ENCODE peak calls at places on chromosomes 16 and 17, in six cellular contexts. One of them, this sample, is unnamed.

GRCh38 chr17:45006927-45007461 is 38.9 kb upstream of the C1QL1 start:
- DNase-seq in prostate gland: no peak
- DNase-seq in uterus: no peak
- DNase-seq in esophagus squamous epithelium: no peak
- DNase-seq in IMR-90: no peak
- DNase-seq in transverse colon: no peak
- DNase-seq in this sample: no peak

GRCh38 chr16:67858448-67858993 is 11.0 kb upstream of the CENPT start:
- DNase-seq in IMR-90: no peak
- DNase-seq in uterus: no peak
- DNase-seq in prostate gland: no peak
- DNase-seq in transverse colon: peak
- DNase-seq in esophagus squamous epithelium: no peak
- DNase-seq in this sample: no peak

GRCh38 chr17:19239544-19239943 is 2.4 kb downstream of the EPN2 start:
- DNase-seq in esophagus squamous epithelium: no peak
- DNase-seq in IMR-90: no peak
- DNase-seq in transverse colon: no peak
- DNase-seq in prostate gland: no peak
- DNase-seq in uterus: no peak
- DNase-seq in this sample: no peak

GRCh38 chr17:40916366-40916765 is 21.1 kb downstream of the KRT23 start:
- DNase-seq in uterus: no peak
- DNase-seq in IMR-90: no peak
- DNase-seq in transverse colon: no peak
- DNase-seq in esophagus squamous epithelium: no peak
- DNase-seq in prostate gland: no peak
- DNase-seq in this sample: no peak

GRCh38 chr17:181213-182163 is at the start of gene DOC2B:
- DNase-seq in uterus: no peak
- DNase-seq in transverse colon: peak
- DNase-seq in IMR-90: peak
- DNase-seq in prostate gland: peak
- DNase-seq in esophagus squamous epithelium: no peak
- DNase-seq in this sample: peak

GRCh38 chr17:2797226-2797625 is 988 bp downstream of the RAP1GAP2 start:
- DNase-seq in prostate gland: no peak
- DNase-seq in IMR-90: no peak
- DNase-seq in transverse colon: no peak
- DNase-seq in esophagus squamous epithelium: no peak
- DNase-seq in uterus: no peak
- DNase-seq in this sample: no peak

GRCh38 chr17:40179923-40180659 is 2.8 kb downstream of the RAPGEFL1 start:
- DNase-seq in uterus: no peak
- DNase-seq in transverse colon: peak
- DNase-seq in esophagus squamous epithelium: no peak
- DNase-seq in IMR-90: peak
- DNase-seq in prostate gland: no peak
- DNase-seq in this sample: no peak

GRCh38 chr16:66714659-66715307 is 18.2 kb upstream of the CMTM4 start:
- DNase-seq in transverse colon: peak
- DNase-seq in uterus: no peak
- DNase-seq in esophagus squamous epithelium: no peak
- DNase-seq in prostate gland: no peak
- DNase-seq in IMR-90: no peak
- DNase-seq in this sample: no peak

GRCh38 chr16:77211880-77212735 is 12.9 kb downstream of the SYCE1L start:
- DNase-seq in esophagus squamous epithelium: no peak
- DNase-seq in prostate gland: peak
- DNase-seq in uterus: peak
- DNase-seq in IMR-90: no peak
- DNase-seq in transverse colon: peak
- DNase-seq in this sample: peak

GRCh38 chr16:71421911-71422310 is 19.9 kb downstream of the TLE7 start:
- DNase-seq in transverse colon: peak
- DNase-seq in esophagus squamous epithelium: no peak
- DNase-seq in uterus: no peak
- DNase-seq in IMR-90: no peak
- DNase-seq in prostate gland: no peak
- DNase-seq in this sample: no peak

GRCh38 chr17:78884148-78884870 is 18.7 kb downstream of the CEP295NL start:
- DNase-seq in IMR-90: no peak
- DNase-seq in uterus: no peak
- DNase-seq in prostate gland: no peak
- DNase-seq in esophagus squamous epithelium: no peak
- DNase-seq in transverse colon: no peak
- DNase-seq in this sample: no peak

GRCh38 chr16:57016831-57017230 is 27.5 kb downstream of the NLRC5 start:
- DNase-seq in esophagus squamous epithelium: no peak
- DNase-seq in IMR-90: no peak
- DNase-seq in uterus: no peak
- DNase-seq in transverse colon: no peak
- DNase-seq in prostate gland: no peak
- DNase-seq in this sample: no peak
- H3K27ac ChIP-seq in esophagus squamous epithelium: no peak
- H3K27ac ChIP-seq in IMR-90: no peak
- H3K27ac ChIP-seq in uterus: no peak
- H3K27ac ChIP-seq in transverse colon: no peak
- H3K27ac ChIP-seq in prostate gland: no peak
- H3K27ac ChIP-seq in this sample: no peak

DNA sequence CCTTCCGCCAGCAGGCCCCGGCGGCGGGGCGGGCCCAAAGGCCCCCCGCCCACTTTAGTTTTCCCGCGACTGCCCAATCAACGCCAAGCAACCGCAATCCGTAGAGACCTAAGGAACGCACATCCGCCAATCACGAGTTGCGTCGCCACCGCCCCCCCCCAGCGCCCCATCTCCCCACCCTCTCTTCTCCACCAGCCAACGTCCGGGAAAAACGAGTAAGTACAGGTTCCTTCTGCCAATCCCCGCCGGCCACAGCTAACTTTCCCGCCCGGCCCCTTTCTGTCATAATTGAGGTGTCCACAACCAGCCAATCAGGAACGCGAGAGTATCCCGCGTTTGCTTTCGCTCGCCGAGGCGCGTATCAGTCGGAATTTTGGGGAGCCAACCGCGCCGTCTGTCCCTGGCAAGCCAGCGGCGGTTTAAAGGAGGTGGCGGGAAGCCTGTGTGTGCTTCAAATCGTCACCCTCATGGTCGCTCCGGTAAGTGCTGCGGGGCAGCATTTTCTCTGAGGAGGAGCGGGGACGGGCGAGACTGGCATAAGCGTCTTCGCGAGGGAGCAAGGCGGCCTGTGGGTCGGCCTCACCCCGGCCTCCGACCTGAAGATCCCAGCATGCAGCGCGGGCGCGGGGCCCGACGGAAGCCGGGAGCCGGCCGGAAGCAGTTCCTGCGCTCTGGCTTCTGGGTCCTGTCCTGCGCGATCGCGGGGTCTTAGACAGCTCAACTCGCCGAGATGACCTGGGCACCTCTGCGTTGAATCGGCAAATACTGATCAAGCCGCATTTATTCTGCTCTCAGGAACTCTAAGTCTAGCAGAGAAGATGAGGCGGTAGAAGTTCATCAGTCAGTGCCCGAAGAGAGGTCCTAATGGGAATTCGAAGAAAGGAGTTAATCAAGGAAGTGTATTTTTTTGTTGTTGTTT is at the start of gene MIS12:
- DNase-seq in prostate gland: peak
- DNase-seq in uterus: peak
- DNase-seq in transverse colon: peak
- DNase-seq in esophagus squamous epithelium: peak
- DNase-seq in IMR-90: peak
- DNase-seq in this sample: peak
- TF ChIP-seq POLR2A in prostate gland: peak
- TF ChIP-seq POLR2A in uterus: peak
- TF ChIP-seq POLR2A in transverse colon: peak
- TF ChIP-seq POLR2A in esophagus squamous epithelium: peak
- TF ChIP-seq POLR2A in IMR-90: peak
- TF ChIP-seq POLR2A in this sample: peak

DNA sequence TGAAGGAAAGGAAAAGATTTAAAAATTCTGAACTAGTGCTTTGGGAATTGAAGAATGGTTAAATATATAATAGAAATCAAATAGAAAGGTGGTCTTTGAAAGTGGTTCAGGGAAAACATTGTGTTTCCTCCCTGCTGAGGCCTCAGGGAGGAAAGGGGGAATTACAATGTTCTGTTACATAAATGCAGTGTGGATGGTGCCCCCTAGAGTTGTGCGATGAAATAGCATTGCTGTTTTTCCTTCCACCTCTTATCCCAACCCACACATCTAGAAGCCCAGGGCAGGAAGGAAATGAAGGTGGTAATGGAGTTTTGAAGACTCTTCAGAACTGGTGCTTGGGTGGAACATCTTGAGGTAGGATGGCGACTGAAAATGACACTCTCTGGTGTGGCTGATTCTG is 6.4 kb upstream of the TOX3 start:
- DNase-seq in esophagus squamous epithelium: no peak
- DNase-seq in uterus: no peak
- DNase-seq in transverse colon: no peak
- DNase-seq in IMR-90: no peak
- DNase-seq in prostate gland: no peak
- DNase-seq in this sample: no peak
- TF ChIP-seq CTCF in esophagus squamous epithelium: no peak
- TF ChIP-seq CTCF in uterus: no peak
- TF ChIP-seq CTCF in transverse colon: no peak
- TF ChIP-seq CTCF in IMR-90: no peak
- TF ChIP-seq CTCF in prostate gland: no peak
- TF ChIP-seq CTCF in this sample: no peak

GRCh38 chr16:53769185-53769584 is 65.2 kb downstream of the FTO start:
- DNase-seq in transverse colon: no peak
- DNase-seq in IMR-90: no peak
- DNase-seq in prostate gland: no peak
- DNase-seq in esophagus squamous epithelium: no peak
- DNase-seq in uterus: no peak
- DNase-seq in this sample: no peak
- H3K27ac ChIP-seq in transverse colon: no peak
- H3K27ac ChIP-seq in IMR-90: no peak
- H3K27ac ChIP-seq in prostate gland: no peak
- H3K27ac ChIP-seq in esophagus squamous epithelium: peak
- H3K27ac ChIP-seq in uterus: no peak
- H3K27ac ChIP-seq in this sample: no peak

GRCh38 chr17:82022310-82022980 is at the start of gene CENPX:
- DNase-seq in transverse colon: no peak
- DNase-seq in prostate gland: no peak
- DNase-seq in IMR-90: no peak
- DNase-seq in uterus: no peak
- DNase-seq in esophagus squamous epithelium: no peak
- DNase-seq in this sample: no peak
- TF ChIP-seq POLR2A in transverse colon: peak
- TF ChIP-seq POLR2A in prostate gland: peak
- TF ChIP-seq POLR2A in IMR-90: peak
- TF ChIP-seq POLR2A in uterus: peak
- TF ChIP-seq POLR2A in esophagus squamous epithelium: peak
- TF ChIP-seq POLR2A in this sample: peak

This sample was measured in right lobe of liver.